ENCODE peak calls at places on chromosome 5, in six cellular contexts. One of them, this sample, is unnamed.

GRCh38 chr5:69167488-69167845 is 517 bp downstream of the CCNB1 start:
- DNase-seq in heart left ventricle: no peak
- DNase-seq in fibroblast of pulmonary artery: peak; percentile 11
- DNase-seq in cardiac fibroblast: peak; percentile 33
- DNase-seq in lower lobe of right lung: no peak
- DNase-seq in Peyer's patch: no peak
- DNase-seq in this sample: no peak

GRCh38 chr5:141680751-141681201 is 1.3 kb downstream of the ARAP3 start:
- DNase-seq in heart left ventricle: peak; percentile 85
- DNase-seq in fibroblast of pulmonary artery: peak; percentile 92
- DNase-seq in cardiac fibroblast: peak; percentile 80
- DNase-seq in lower lobe of right lung: peak; percentile 67
- DNase-seq in Peyer's patch: no peak
- DNase-seq in this sample: no peak

GRCh38 chr5:173920866-173921265 is 32.7 kb downstream of the CPEB4 start:
- DNase-seq in heart left ventricle: no peak
- DNase-seq in fibroblast of pulmonary artery: no peak
- DNase-seq in cardiac fibroblast: no peak
- DNase-seq in lower lobe of right lung: no peak
- DNase-seq in Peyer's patch: no peak
- DNase-seq in this sample: no peak

GRCh38 chr5:60379907-60380306 is 320.1 kb downstream of the DEPDC1B start:
- DNase-seq in heart left ventricle: no peak
- DNase-seq in fibroblast of pulmonary artery: no peak
- DNase-seq in cardiac fibroblast: no peak
- DNase-seq in lower lobe of right lung: no peak
- DNase-seq in Peyer's patch: no peak
- DNase-seq in this sample: no peak

GRCh38 chr5:53362521-53362941 is 117.9 kb upstream of the FST start:
- DNase-seq in heart left ventricle: no peak
- DNase-seq in fibroblast of pulmonary artery: peak; percentile 98
- DNase-seq in cardiac fibroblast: peak; percentile 98
- DNase-seq in lower lobe of right lung: no peak
- DNase-seq in Peyer's patch: no peak
- DNase-seq in this sample: peak; percentile 99

GRCh38 chr5:146079695-146080361 is 25.5 kb downstream of the PLAC8L1 start:
- DNase-seq in heart left ventricle: no peak
- DNase-seq in fibroblast of pulmonary artery: peak; percentile 29
- DNase-seq in cardiac fibroblast: peak; percentile 21
- DNase-seq in lower lobe of right lung: no peak
- DNase-seq in Peyer's patch: no peak
- DNase-seq in this sample: peak; percentile 45

GRCh38 chr5:133048993-133049725 is 2.7 kb upstream of the HSPA4 start:
- DNase-seq in heart left ventricle: no peak
- DNase-seq in fibroblast of pulmonary artery: peak; percentile 32
- DNase-seq in cardiac fibroblast: peak; percentile 45
- DNase-seq in lower lobe of right lung: no peak
- DNase-seq in Peyer's patch: no peak
- DNase-seq in this sample: no peak

GRCh38 chr5:52896524-52897237 is 92.5 kb upstream of the ITGA2 start:
- DNase-seq in heart left ventricle: no peak
- DNase-seq in fibroblast of pulmonary artery: peak; percentile 30
- DNase-seq in cardiac fibroblast: peak; percentile 73
- DNase-seq in lower lobe of right lung: no peak
- DNase-seq in Peyer's patch: no peak
- DNase-seq in this sample: no peak

GRCh38 chr5:93062548-93062947 is 518.5 kb downstream of the NR2F1-AS1 start:
- DNase-seq in heart left ventricle: no peak
- DNase-seq in fibroblast of pulmonary artery: no peak
- DNase-seq in cardiac fibroblast: peak; percentile 33
- DNase-seq in lower lobe of right lung: no peak
- DNase-seq in Peyer's patch: no peak
- DNase-seq in this sample: peak; percentile 18

GRCh38 chr5:128035689-128036088 is 47.9 kb upstream of the SLC12A2 start:
- DNase-seq in heart left ventricle: no peak
- DNase-seq in fibroblast of pulmonary artery: no peak
- DNase-seq in cardiac fibroblast: no peak
- DNase-seq in lower lobe of right lung: no peak
- DNase-seq in Peyer's patch: no peak
- DNase-seq in this sample: no peak

GRCh38 chr5:169299651-169300467 is 1.1 kb downstream of the SLIT3 start:
- DNase-seq in heart left ventricle: no peak
- DNase-seq in fibroblast of pulmonary artery: peak; percentile 25
- DNase-seq in cardiac fibroblast: peak; percentile 10
- DNase-seq in lower lobe of right lung: no peak
- DNase-seq in Peyer's patch: no peak
- DNase-seq in this sample: peak; percentile 6

GRCh38 chr5:80128129-80128528 is 93.0 kb downstream of the THBS4 start:
- DNase-seq in heart left ventricle: no peak
- DNase-seq in fibroblast of pulmonary artery: no peak
- DNase-seq in cardiac fibroblast: no peak
- DNase-seq in lower lobe of right lung: no peak
- DNase-seq in Peyer's patch: no peak
- DNase-seq in this sample: no peak

GRCh38 chr5:154761062-154761740 is 6.0 kb downstream of the LARP1 start:
- DNase-seq in heart left ventricle: no peak
- DNase-seq in fibroblast of pulmonary artery: no peak
- DNase-seq in cardiac fibroblast: no peak
- DNase-seq in lower lobe of right lung: no peak
- DNase-seq in Peyer's patch: no peak
- DNase-seq in this sample: peak; percentile 8

GRCh38 chr5:74605759-74606158 is 34.8 kb downstream of the ENC1 start:
- DNase-seq in heart left ventricle: no peak
- DNase-seq in fibroblast of pulmonary artery: no peak
- DNase-seq in cardiac fibroblast: no peak
- DNase-seq in lower lobe of right lung: no peak
- DNase-seq in Peyer's patch: no peak
- DNase-seq in this sample: no peak

GRCh38 chr5:94830520-94830919 is 212.1 kb downstream of the SLF1 start:
- DNase-seq in heart left ventricle: no peak
- DNase-seq in fibroblast of pulmonary artery: peak; percentile 8
- DNase-seq in cardiac fibroblast: peak; percentile 55
- DNase-seq in lower lobe of right lung: no peak
- DNase-seq in Peyer's patch: no peak
- DNase-seq in this sample: peak; percentile 33

GRCh38 chr5:79962580-79963222 is 28.4 kb downstream of the MTX3 start:
- DNase-seq in heart left ventricle: no peak
- DNase-seq in fibroblast of pulmonary artery: no peak
- DNase-seq in cardiac fibroblast: peak; percentile 43
- DNase-seq in lower lobe of right lung: no peak
- DNase-seq in Peyer's patch: no peak
- DNase-seq in this sample: peak; percentile 47

GRCh38 chr5:170648546-170648945 is 135.0 kb upstream of the GABRP start:
- DNase-seq in heart left ventricle: no peak
- DNase-seq in fibroblast of pulmonary artery: peak; percentile 13
- DNase-seq in cardiac fibroblast: peak; percentile 61
- DNase-seq in lower lobe of right lung: no peak
- DNase-seq in Peyer's patch: no peak
- DNase-seq in this sample: peak; percentile 60

GRCh38 chr5:10288600-10289213 is 19.0 kb downstream of the CMBL start:
- DNase-seq in heart left ventricle: peak; percentile 81
- DNase-seq in fibroblast of pulmonary artery: no peak
- DNase-seq in cardiac fibroblast: no peak
- DNase-seq in lower lobe of right lung: peak; percentile 87
- DNase-seq in Peyer's patch: peak; percentile 89
- DNase-seq in this sample: peak; percentile 62

GRCh38 chr5:139267481-139267880 is 26.1 kb upstream of the MATR3 start:
- DNase-seq in heart left ventricle: no peak
- DNase-seq in fibroblast of pulmonary artery: no peak
- DNase-seq in cardiac fibroblast: no peak
- DNase-seq in lower lobe of right lung: no peak
- DNase-seq in Peyer's patch: no peak
- DNase-seq in this sample: no peak

GRCh38 chr5:83720805-83721431 is at the start of gene HAPLN1:
- DNase-seq in heart left ventricle: no peak
- DNase-seq in fibroblast of pulmonary artery: no peak
- DNase-seq in cardiac fibroblast: no peak
- DNase-seq in lower lobe of right lung: no peak
- DNase-seq in Peyer's patch: no peak
- DNase-seq in this sample: no peak

DNA sequence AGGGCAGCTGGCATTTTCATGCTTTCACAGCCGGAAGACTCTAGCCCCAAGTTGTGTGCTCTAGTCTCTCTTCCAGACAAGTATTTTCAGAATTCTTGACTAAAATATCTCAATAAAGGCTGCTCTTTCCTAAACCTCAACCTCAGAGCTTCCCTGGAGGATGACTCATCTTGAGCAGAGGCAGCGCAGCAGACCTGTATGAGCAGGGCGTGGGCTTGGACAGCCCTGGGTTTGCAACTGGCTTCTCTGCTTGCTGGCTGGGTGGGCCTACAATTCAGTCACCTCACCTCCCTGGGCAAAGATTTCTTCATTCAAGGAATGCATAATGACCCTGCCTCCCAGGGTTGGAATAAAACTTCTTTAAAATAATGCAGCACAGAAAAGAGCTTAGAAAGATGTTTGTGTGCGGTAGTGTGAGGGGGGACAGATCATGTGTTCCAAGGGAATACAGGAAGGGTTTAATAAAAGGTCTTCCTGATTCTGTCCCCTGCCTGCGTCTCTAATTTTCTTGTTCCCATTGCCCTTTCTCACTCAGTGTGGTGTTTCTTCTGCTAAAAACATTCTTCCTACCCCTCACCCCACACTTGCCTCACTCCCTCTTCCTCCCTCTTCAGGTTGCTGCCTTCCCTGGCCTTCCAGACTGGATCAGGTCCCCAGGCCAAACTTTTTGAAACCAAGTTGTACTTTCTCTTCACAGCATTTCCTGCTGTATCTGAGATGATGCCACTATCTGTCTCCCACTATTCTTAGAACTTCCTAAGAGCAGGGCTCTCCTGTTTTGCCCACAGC is 39.4 kb upstream of the MAP1B start:
- DNase-seq in heart left ventricle: no peak
- DNase-seq in fibroblast of pulmonary artery: peak; percentile 75
- DNase-seq in cardiac fibroblast: peak; percentile 84
- DNase-seq in lower lobe of right lung: no peak
- DNase-seq in Peyer's patch: no peak
- DNase-seq in this sample: peak; percentile 70
- TF ChIP-seq CTCF in heart left ventricle: no peak
- TF ChIP-seq CTCF in fibroblast of pulmonary artery: no peak
- TF ChIP-seq CTCF in cardiac fibroblast: no peak
- TF ChIP-seq CTCF in lower lobe of right lung: no peak
- TF ChIP-seq CTCF in Peyer's patch: no peak
- TF ChIP-seq CTCF in this sample: no peak

DNA sequence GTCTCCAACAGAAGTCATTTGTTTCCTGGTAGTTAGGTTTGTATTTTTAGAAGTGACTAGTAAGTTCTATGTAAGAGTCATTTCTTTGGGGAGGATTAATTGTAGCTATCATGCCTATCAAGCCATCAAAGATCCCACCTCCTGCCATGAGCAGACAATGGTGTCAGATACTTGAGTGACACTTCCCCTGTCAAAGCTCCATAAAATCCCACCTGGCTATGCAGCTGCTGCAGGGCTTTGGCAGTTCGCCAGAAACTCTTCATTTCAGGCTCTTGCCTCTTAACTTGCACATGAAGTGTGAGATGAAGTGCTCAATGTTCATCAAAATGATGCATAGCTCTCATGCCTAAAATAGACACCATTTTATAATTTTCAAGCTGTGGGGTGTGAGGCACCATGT is 312.1 kb downstream of the CDH12 start:
- DNase-seq in heart left ventricle: no peak
- DNase-seq in fibroblast of pulmonary artery: no peak
- DNase-seq in cardiac fibroblast: no peak
- DNase-seq in lower lobe of right lung: no peak
- DNase-seq in Peyer's patch: no peak
- DNase-seq in this sample: no peak
- H3K4me3 ChIP-seq in heart left ventricle: no peak overlapping the region
- H3K4me3 ChIP-seq in fibroblast of pulmonary artery: no peak overlapping the region
- H3K4me3 ChIP-seq in cardiac fibroblast: no peak overlapping the region
- H3K4me3 ChIP-seq in lower lobe of right lung: no peak overlapping the region
- H3K4me3 ChIP-seq in Peyer's patch: no peak overlapping the region
- H3K4me3 ChIP-seq in this sample: no peak overlapping the region

GRCh38 chr5:165805756-165806155 is 2300.3 kb downstream of the MAT2B start:
- DNase-seq in heart left ventricle: no peak
- DNase-seq in fibroblast of pulmonary artery: no peak
- DNase-seq in cardiac fibroblast: no peak
- DNase-seq in lower lobe of right lung: no peak
- DNase-seq in Peyer's patch: no peak
- DNase-seq in this sample: no peak
- TF ChIP-seq CTCF in heart left ventricle: no peak
- TF ChIP-seq CTCF in fibroblast of pulmonary artery: no peak
- TF ChIP-seq CTCF in cardiac fibroblast: no peak
- TF ChIP-seq CTCF in lower lobe of right lung: no peak
- TF ChIP-seq CTCF in Peyer's patch: no peak
- TF ChIP-seq CTCF in this sample: no peak

GRCh38 chr5:160438316-160439204 is 16.9 kb downstream of the PTTG1 start:
- DNase-seq in heart left ventricle: no peak
- DNase-seq in fibroblast of pulmonary artery: peak; percentile 80
- DNase-seq in cardiac fibroblast: peak; percentile 80
- DNase-seq in lower lobe of right lung: peak; percentile 50
- DNase-seq in Peyer's patch: peak; percentile 62
- DNase-seq in this sample: peak; percentile 64
- H3K4me3 ChIP-seq in heart left ventricle: peak overlapping the region; percentile 61
- H3K4me3 ChIP-seq in fibroblast of pulmonary artery: peak overlapping the region; percentile 51
- H3K4me3 ChIP-seq in cardiac fibroblast: peak overlapping the region; percentile 44
- H3K4me3 ChIP-seq in lower lobe of right lung: peak overlapping the region; percentile 56
- H3K4me3 ChIP-seq in Peyer's patch: peak overlapping the region; percentile 32
- H3K4me3 ChIP-seq in this sample: peak overlapping the region; percentile 29

DNA sequence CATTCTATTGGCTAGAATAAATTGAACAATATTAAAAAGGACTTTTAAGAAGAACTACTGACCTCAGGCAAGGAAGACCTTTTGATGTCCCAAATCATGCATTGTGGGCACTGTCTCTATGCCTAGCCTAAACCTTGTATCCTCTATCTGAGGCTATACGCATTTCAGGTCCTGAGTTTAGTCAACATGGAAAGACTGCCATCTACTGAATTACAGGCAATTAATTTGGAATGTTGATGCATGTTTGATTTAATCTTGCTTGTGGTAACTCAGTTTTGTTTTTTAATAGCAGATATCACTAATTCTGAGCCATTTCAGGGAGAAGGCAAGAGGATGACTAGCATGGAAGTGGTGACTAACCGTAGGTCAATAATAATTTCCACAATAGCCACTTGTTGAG is 585.2 kb upstream of the CCNG1 start:
- DNase-seq in heart left ventricle: no peak
- DNase-seq in fibroblast of pulmonary artery: no peak
- DNase-seq in cardiac fibroblast: no peak
- DNase-seq in lower lobe of right lung: no peak
- DNase-seq in Peyer's patch: no peak
- DNase-seq in this sample: no peak
- TF ChIP-seq CTCF in heart left ventricle: no peak
- TF ChIP-seq CTCF in fibroblast of pulmonary artery: no peak
- TF ChIP-seq CTCF in cardiac fibroblast: no peak
- TF ChIP-seq CTCF in lower lobe of right lung: no peak
- TF ChIP-seq CTCF in Peyer's patch: no peak
- TF ChIP-seq CTCF in this sample: no peak

GRCh38 chr5:151078490-151079262 is 2.2 kb downstream of the TNIP1 start:
- DNase-seq in heart left ventricle: no peak
- DNase-seq in fibroblast of pulmonary artery: no peak
- DNase-seq in cardiac fibroblast: no peak
- DNase-seq in lower lobe of right lung: no peak
- DNase-seq in Peyer's patch: peak; percentile 46
- DNase-seq in this sample: no peak
- H3K4me3 ChIP-seq in heart left ventricle: peak overlapping the region; percentile 95
- H3K4me3 ChIP-seq in fibroblast of pulmonary artery: no peak overlapping the region
- H3K4me3 ChIP-seq in cardiac fibroblast: no peak overlapping the region
- H3K4me3 ChIP-seq in lower lobe of right lung: peak overlapping the region; percentile 98
- H3K4me3 ChIP-seq in Peyer's patch: peak overlapping the region; percentile 83
- H3K4me3 ChIP-seq in this sample: no peak overlapping the region

This sample was measured in bronchial epithelial cell.